ENCODE peak calls at places on chromosomes 13 and 19, in six cellular contexts. A, Z, G, S, W and I are unnamed samples.
A peak's percentile ranks its signal among the peaks of the same experiment; 100 is the strongest.

GRCh38 chr19:29188704-29189375 is 24.1 kb downstream of the UQCRFS1 start:
- DNase-seq in A (no peak), Z (no peak), G (no peak), S (peak; percentile 25), W (peak; percentile 50), I (peak; percentile 49)

GRCh38 chr19:6739884-6740588 is 556 bp downstream of the TRIP10 start:
- DNase-seq in A (peak; percentile 57), Z (peak; percentile 15), G (no peak), S (no peak), W (no peak), I (no peak)

GRCh38 chr13:79869326-79869725 is 388.4 kb downstream of the NDFIP2 start:
- DNase-seq in A (no peak), Z (peak; percentile 40), G (peak; percentile 8), S (peak; percentile 37), W (no peak), I (no peak)

GRCh38 chr19:58554494-58555368 is at the start of gene CHMP2A:
- DNase-seq in A (peak; percentile 99), Z (peak; percentile 98), G (peak; percentile 96), S (peak; percentile 95), W (peak; percentile 96), I (peak; percentile 94)

GRCh38 chr19:35560271-35560670 is 3.2 kb downstream of the ATP4A start:
- DNase-seq in A (no peak), Z (no peak), G (no peak), S (no peak), W (no peak), I (no peak)

GRCh38 chr13:103351035-103351828 is 285.0 kb upstream of the SLC10A2 start:
- DNase-seq in A (no peak), Z (peak; percentile 87), G (no peak), S (no peak), W (peak; percentile 32), I (peak; percentile 18)

GRCh38 chr13:27622102-27622820 is 569 bp downstream of the POLR1D start:
- DNase-seq in A (no peak), Z (peak; percentile 27), G (peak; percentile 15), S (peak; percentile 13), W (peak; percentile 27), I (peak; percentile 14)

GRCh38 chr19:49200238-49200862 is 42.8 kb downstream of the TRPM4 start:
- DNase-seq in A (peak; percentile 52), Z (no peak), G (no peak), S (no peak), W (no peak), I (peak; percentile 16)

GRCh38 chr19:41691268-41691970 is 3.3 kb upstream of the CEACAM7 start:
- DNase-seq in A (peak; percentile 52), Z (no peak), G (no peak), S (no peak), W (no peak), I (peak; percentile 7)

GRCh38 chr13:39676315-39676876 is 20.9 kb downstream of the COG6 start:
- DNase-seq in A (no peak), Z (peak; percentile 62), G (peak; percentile 28), S (peak; percentile 39), W (peak; percentile 75), I (peak; percentile 68)

GRCh38 chr19:57583521-57584416 is at the start of gene ZIK1:
- DNase-seq in A (peak; percentile 70), Z (peak; percentile 95), G (peak; percentile 89), S (peak; percentile 92), W (peak; percentile 90), I (peak; percentile 91)

GRCh38 chr13:52447815-52448552 is 2.5 kb downstream of the VPS36 start:
- DNase-seq in A (no peak), Z (no peak), G (no peak), S (no peak), W (no peak), I (no peak)

GRCh38 chr19:43430142-43430710 is 15.5 kb downstream of the TEX101 start:
- DNase-seq in A (no peak), Z (no peak), G (no peak), S (no peak), W (peak; percentile 18), I (no peak)

GRCh38 chr13:114151565-114152284 is 19.3 kb upstream of the RASA3 start:
- DNase-seq in A (peak; percentile 85), Z (no peak), G (peak; percentile 33), S (no peak), W (no peak), I (peak; percentile 81)

GRCh38 chr13:114146173-114146572 is 13.8 kb upstream of the RASA3 start:
- DNase-seq in A (no peak), Z (no peak), G (no peak), S (no peak), W (no peak), I (no peak)

DNA sequence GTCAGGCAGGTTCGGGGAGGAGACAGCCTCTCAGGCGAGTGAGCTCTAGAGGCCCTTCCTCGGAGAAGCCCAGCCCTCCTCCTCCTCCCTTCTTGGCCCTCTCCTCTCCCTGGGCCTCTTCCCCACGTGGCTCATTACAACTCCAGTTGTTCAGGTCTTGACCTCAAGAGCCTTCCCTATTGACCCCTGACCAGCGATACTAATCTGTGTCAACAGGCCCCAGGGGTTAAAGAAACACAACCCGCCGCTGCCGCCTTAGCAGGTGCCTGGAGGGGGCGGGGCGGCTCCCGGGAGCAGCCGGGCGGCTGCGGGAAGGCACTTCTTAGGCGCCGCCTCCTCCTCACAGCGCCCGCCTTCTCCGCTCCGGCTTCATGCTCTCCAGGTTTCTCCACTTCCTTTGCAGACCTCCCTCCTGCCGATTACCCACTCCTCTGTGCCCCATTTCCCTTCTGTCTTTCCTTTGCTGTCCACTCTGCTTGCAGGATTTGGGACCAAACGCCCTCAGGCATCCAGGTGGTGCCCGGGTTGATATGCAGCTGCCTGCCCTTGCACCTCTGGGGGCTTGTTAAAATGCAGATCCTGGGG is 51.0 kb downstream of the LYL1 start:
- DNase-seq in A (peak; percentile 86), Z (peak; percentile 62), G (peak; percentile 75), S (peak; percentile 24), W (no peak), I (no peak)
- H3K4me3 ChIP-seq in A (no peak overlapping the region), Z (no peak overlapping the region), G (peak overlapping the region; percentile 9), S (no peak overlapping the region), W (peak overlapping the region; percentile 6), I (no peak overlapping the region)

GRCh38 chr19:55637534-55637933 is 3.3 kb upstream of the ZNF580 start:
- DNase-seq in A (no peak), Z (no peak), G (no peak), S (no peak), W (no peak), I (no peak)

GRCh38 chr19:55636723-55637122 is 4.1 kb upstream of the ZNF580 start:
- DNase-seq in A (no peak), Z (no peak), G (no peak), S (no peak), W (no peak), I (no peak)

GRCh38 chr19:55640043-55640576 is 692 bp upstream of the ZNF580 start:
- DNase-seq in A (peak; percentile 77), Z (peak; percentile 59), G (peak; percentile 32), S (peak; percentile 68), W (peak; percentile 63), I (peak; percentile 73)

GRCh38 chr19:55640577-55641375 is at the start of gene ZNF580:
- DNase-seq in A (peak; percentile 77), Z (peak; percentile 88), G (peak; percentile 32), S (peak; percentile 78), W (peak; percentile 71), I (peak; percentile 72)

GRCh38 chr19:55638864-55639359 is 1.9 kb upstream of the ZNF580 start:
- DNase-seq in A (peak; percentile 50), Z (no peak), G (no peak), S (peak; percentile 21), W (no peak), I (peak; percentile 57)
- TF ChIP-seq CTCF in A (peak; percentile 23), Z (peak; percentile 50), G (no peak), S (peak; percentile 47), W (peak; percentile 54), I (peak; percentile 48)

DNA sequence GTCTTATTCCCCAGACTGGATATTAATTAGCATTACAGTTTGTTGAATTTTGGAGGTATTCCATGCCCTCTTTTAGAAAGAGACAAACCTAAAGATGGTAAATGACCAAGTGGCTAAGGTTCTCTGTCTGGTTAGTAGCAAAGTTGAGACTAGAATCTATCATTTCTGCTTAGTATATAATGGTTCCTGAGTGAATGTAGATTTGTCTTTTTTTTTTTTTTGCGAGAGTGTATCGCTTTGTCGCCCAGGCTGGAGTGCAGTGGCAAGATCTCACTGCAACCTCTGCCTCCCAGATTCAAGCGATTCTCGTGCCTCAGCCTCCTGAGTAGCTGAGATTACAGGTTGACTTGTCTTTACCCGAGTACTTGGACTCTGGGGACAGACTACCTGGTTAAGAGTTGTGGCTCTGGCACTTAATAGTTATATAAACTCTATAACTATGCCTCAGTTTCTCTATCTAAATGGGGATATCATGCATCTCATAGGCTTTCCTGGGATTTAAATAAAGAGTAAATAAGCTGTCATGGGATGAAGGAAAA is 2.7 kb downstream of the NAA16 start:
- DNase-seq in A (no peak), Z (no peak), G (no peak), S (no peak), W (no peak), I (no peak)
- H3K4me3 ChIP-seq in A (no peak overlapping the region), Z (no peak overlapping the region), G (no peak overlapping the region), S (peak overlapping the region; percentile 23), W (peak overlapping the region; percentile 90), I (no peak overlapping the region)

GRCh38 chr19:14073232-14073924 is 792 bp downstream of the MISP3 start:
- DNase-seq in A (peak; percentile 86), Z (peak; percentile 76), G (peak; percentile 53), S (peak; percentile 82), W (peak; percentile 82), I (peak; percentile 76)

GRCh38 chr19:14066139-14066538 is 4.3 kb upstream of the PALM3 start:
- DNase-seq in A (no peak), Z (no peak), G (no peak), S (no peak), W (no peak), I (no peak)

GRCh38 chr19:14073925-14074838 is 1.6 kb downstream of the MISP3 start:
- DNase-seq in A (peak; percentile 81), Z (no peak), G (peak; percentile 42), S (peak; percentile 25), W (no peak), I (no peak)

GRCh38 chr19:14072535-14073231 is at the start of gene MISP3:
- DNase-seq in A (peak; percentile 92), Z (no peak), G (peak; percentile 36), S (no peak), W (peak; percentile 22), I (no peak)

DNA sequence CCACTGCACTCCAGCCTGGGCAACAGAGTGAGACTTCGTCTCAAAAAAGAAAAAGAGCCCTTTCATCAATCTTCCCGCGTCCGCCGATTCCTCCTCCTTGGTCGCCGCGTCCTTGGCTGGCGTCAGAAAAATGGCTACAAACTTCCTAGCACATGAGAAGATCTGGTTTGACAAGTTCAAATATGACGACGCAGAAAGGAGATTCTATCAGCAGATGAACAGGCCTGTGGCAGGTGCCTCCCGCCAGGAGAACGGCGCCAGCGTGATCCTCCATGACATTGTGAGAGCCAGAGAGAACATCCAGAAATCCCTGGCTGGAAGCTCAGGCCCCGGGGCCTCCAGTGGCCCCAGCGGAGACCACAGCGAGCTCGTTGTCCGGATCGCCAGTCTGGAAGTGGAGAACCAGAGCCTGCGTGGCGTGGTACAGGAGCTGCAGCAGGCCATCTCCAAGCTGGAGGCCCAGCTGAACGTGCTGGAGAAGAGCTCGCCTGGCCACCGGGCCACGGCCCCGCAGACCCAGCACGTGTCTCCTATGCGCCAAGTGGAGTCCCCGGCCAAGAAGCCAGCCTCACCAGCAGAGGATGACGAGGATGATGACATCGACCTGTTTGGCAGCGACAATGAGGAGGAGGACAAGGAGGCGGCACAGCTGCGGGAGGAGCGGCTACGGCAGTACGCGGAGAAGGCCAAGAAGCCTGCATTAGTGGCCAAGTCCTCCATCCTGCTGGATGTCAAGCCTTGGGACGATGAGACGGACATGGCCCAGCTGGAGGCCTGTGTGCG is 2.1 kb upstream of the MISP3 start:
- DNase-seq in A (peak; percentile 47), Z (no peak), G (no peak), S (no peak), W (no peak), I (no peak)
- TF ChIP-seq CTCF in A (no peak), Z (no peak), G (no peak), S (no peak), W (no peak), I (no peak)